ENCODE peak calls at places on chromosome 14, in eight cellular contexts. X is heart left ventricle, P is AG04450, M is WTC11, J is A549, G is ovary, I is natural killer cell, A is astrocyte of the spinal cord. T is an unnamed sample.

GRCh38 chr14:91875515-91876286 is 8.4 kb upstream of the TC2N start:
- DNase-seq in X (no peak), P (no peak), M (no peak), J (no peak), G (no peak), I (no peak), A (no peak), T (no peak)

GRCh38 chr14:34322940-34323418 is 139.1 kb downstream of the SPTSSA start:
- DNase-seq in X (peak), P (peak), M (peak), J (peak), G (peak), I (peak), A (peak), T (peak)

GRCh38 chr14:68689426-68689825 is 103.4 kb downstream of the ZFP36L1 start:
- DNase-seq in X (no peak), P (no peak), M (no peak), J (no peak), G (no peak), I (no peak), A (no peak), T (no peak)

GRCh38 chr14:54570651-54571415 is 3.9 kb downstream of the SAMD4A start:
- DNase-seq in X (no peak), P (peak), M (no peak), J (no peak), G (no peak), I (no peak), A (peak), T (no peak)

GRCh38 chr14:32414808-32415255 is 85.7 kb downstream of the AKAP6 start:
- DNase-seq in X (no peak), P (no peak), M (no peak), J (no peak), G (no peak), I (no peak), A (no peak), T (no peak)

GRCh38 chr14:72609205-72609916 is 284.5 kb downstream of the DPF3 start:
- DNase-seq in X (no peak), P (no peak), M (no peak), J (no peak), G (no peak), I (no peak), A (no peak), T (no peak)

GRCh38 chr14:88380405-88380804 is 5.1 kb upstream of the SPATA7 start:
- DNase-seq in X (no peak), P (no peak), M (no peak), J (peak), G (no peak), I (no peak), A (peak), T (no peak)

GRCh38 chr14:89507926-89508460 is 91.0 kb upstream of the FOXN3 start:
- DNase-seq in X (no peak), P (no peak), M (no peak), J (no peak), G (no peak), I (no peak), A (peak), T (no peak)

GRCh38 chr14:73427516-73428264 is 30.7 kb downstream of the NUMB start:
- DNase-seq in X (no peak), P (no peak), M (no peak), J (no peak), G (no peak), I (no peak), A (no peak), T (no peak)

GRCh38 chr14:86799244-86799647 is 1193.7 kb downstream of the GALC start:
- DNase-seq in X (no peak), P (peak), M (no peak), J (no peak), G (no peak), I (no peak), A (peak), T (no peak)

GRCh38 chr14:24910408-24910986 is 139.4 kb downstream of the STXBP6 start:
- DNase-seq in X (no peak), P (no peak), M (no peak), J (no peak), G (no peak), I (no peak), A (no peak), T (no peak)

GRCh38 chr14:65703996-65704395 is 291.5 kb downstream of the FUT8 start:
- DNase-seq in X (no peak), P (no peak), M (no peak), J (no peak), G (no peak), I (no peak), A (peak), T (no peak)

GRCh38 chr14:68542346-68542745 is 250.5 kb downstream of the ZFP36L1 start:
- DNase-seq in X (no peak), P (no peak), M (no peak), J (no peak), G (no peak), I (no peak), A (no peak), T (no peak)

GRCh38 chr14:104876251-104876699 is 11.2 kb downstream of the CEP170B start:
- DNase-seq in X (peak), P (no peak), M (peak), J (peak), G (no peak), I (no peak), A (no peak), T (no peak)

GRCh38 chr14:72962829-72963312 is 36.6 kb downstream of the DCAF4 start:
- DNase-seq in X (no peak), P (peak), M (peak), J (peak), G (no peak), I (no peak), A (peak), T (no peak)

DNA sequence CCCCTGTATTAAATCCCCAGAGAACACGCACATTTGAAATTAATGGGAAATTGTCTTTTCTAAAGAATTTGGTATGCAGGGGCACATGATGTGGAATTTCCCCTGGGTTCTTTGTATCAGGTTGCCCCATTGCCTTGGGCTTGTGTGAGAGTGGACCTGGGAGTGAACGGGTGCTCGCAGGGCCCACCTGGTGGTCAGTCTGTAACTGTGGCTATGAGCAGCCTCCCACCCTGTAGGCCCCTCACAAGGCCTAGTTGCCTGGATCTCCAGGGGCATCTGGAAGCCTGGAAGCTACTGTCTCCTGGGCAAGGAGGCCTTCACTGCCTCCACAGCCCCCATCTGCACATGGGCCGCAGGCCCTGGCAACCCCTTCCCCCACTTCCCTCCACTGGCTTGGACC is 96.7 kb downstream of the SLC25A47 start:
- DNase-seq in X (no peak), P (no peak), M (peak), J (no peak), G (no peak), I (no peak), A (no peak), T (no peak)
- TF ChIP-seq CTCF in X (no peak), P (peak), M (no peak), J (no peak), G (no peak), I (no peak), A (peak), T (peak)

DNA sequence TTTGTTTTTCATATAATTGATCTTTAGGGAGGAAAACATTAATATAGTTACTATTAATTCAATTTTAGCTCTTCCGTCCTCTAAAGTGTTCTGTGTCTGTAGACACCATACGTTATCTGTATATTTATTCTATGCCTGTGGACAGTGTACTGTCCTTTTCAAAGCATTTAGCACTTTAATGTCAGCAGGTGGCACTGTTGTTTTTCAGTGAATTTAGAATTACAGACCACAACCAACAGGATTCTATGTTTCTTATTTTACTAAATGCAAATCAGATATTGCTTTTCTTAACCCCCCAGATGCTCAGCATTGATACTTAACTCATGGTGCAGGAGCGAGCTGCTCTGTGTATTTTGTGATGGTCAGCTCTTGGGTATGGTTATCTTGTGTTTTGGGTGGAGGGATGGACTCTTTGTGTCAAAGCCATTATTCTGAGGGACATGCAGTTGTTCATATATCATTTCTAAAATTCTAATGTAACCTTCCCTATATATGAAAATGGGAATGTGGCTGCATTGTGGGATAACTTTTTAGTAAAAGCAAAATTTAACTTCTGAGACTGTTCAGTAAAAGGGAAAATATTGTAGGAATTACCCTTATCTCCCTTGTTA is 65.2 kb downstream of the PAPOLA start:
- DNase-seq in X (no peak), P (peak), M (no peak), J (peak), G (no peak), I (no peak), A (peak), T (no peak)
- TF ChIP-seq CTCF in X (peak), P (peak), M (no peak), J (peak), G (no peak), I (peak), A (peak), T (peak)

DNA sequence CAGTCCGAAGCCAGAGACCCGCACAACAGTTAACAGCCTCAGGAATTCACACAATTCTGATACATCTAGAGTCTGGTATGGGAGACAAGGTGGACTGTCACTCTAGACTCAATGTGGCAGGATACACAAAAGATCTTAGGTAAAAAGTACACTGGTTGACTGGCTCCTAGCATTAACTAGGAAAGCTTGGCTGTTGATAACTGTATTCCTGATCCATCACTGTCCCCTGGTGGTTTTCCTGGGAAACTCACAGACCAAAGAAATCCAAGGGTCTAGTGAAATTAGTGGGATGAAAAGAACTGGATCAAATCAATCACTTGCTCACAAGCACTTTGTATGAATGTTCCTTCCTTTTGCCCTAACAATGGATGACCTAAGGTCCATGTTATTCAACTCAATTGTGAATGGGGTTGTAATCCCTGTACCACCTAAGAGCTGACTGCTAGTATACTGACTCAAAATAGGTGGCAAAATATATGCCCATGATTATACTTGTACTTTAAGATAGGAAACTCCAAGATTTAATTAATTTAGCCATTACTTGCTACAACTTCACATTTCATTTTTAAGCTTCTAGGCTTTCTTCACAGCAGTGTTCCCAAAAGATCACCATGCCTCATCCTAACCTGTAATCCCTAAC is 14.0 kb downstream of the NPC2 start:
- DNase-seq in X (no peak), P (no peak), M (no peak), J (peak), G (no peak), I (no peak), A (peak), T (no peak)
- TF ChIP-seq CTCF in X (peak), P (peak), M (peak), J (peak), G (no peak), I (no peak), A (peak), T (peak)

DNA sequence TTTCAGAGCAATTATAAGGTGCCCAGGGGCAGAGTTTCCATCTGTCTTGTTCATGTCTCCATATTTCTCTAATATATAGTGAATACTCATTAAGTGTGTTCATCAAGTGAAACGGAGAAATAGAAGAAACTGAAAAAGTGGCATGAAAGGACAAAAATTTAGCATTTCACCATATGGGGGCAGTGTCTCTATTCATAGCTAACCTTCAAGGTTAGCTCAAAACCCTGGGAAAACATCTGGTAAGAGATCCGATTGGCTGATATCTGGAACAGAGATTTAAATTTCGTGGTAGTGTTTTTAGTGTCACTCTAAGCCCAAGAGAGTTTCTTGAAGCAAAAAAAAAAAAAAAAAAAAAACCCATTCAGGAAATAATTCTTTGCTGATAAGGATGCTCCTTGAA is 367.5 kb downstream of the DAD1 start:
- DNase-seq in X (no peak), P (no peak), M (no peak), J (peak), G (no peak), I (no peak), A (peak), T (no peak)
- TF ChIP-seq CTCF in X (no peak), P (peak), M (no peak), J (peak), G (no peak), I (peak), A (peak), T (peak)

GRCh38 chr14:59511916-59512530 is 27.7 kb downstream of the JKAMP start:
- DNase-seq in X (no peak), P (no peak), M (peak), J (peak), G (no peak), I (no peak), A (no peak), T (peak)
- TF ChIP-seq CTCF in X (no peak), P (peak), M (peak), J (peak), G (no peak), I (peak), A (peak), T (peak)

DNA sequence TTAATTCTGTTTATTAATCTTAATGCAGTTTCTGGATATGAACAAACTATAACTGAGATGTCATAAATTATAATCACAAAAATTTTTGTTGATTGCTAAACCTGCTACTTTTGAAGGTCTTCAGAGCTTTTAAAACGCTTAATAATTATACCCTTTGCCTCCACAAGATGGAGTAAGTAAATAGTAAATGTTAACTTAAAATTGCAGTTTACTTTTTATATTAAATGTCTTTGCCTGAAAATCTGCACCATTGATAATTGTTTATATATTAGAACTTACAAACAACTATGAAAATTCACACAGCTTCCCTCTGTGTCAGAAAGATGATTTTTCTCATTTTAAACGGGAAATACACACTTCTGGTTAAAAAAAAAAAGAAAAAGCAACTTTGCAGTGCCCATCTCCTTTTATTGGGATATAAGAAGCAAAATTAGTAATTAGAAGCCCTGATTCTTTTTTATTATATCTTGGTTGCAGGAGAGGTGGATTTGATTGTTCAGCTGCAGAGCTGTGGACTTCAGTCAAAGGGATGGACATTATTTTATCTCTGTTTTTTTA is 35.6 kb downstream of the SCFD1 start:
- DNase-seq in X (no peak), P (no peak), M (no peak), J (peak), G (no peak), I (no peak), A (peak), T (no peak)
- TF ChIP-seq CTCF in X (peak), P (peak), M (peak), J (peak), G (no peak), I (no peak), A (peak), T (peak)

GRCh38 chr14:94713115-94713514 is 56.8 kb downstream of the GSC start:
- DNase-seq in X (no peak), P (no peak), M (no peak), J (no peak), G (no peak), I (no peak), A (no peak), T (no peak)

GRCh38 chr14:94716976-94717375 is 52.9 kb downstream of the GSC start:
- DNase-seq in X (no peak), P (no peak), M (no peak), J (no peak), G (no peak), I (no peak), A (no peak), T (no peak)

GRCh38 chr14:94722397-94722796 is 47.5 kb downstream of the GSC start:
- DNase-seq in X (no peak), P (no peak), M (no peak), J (no peak), G (no peak), I (no peak), A (no peak), T (no peak)

DNA sequence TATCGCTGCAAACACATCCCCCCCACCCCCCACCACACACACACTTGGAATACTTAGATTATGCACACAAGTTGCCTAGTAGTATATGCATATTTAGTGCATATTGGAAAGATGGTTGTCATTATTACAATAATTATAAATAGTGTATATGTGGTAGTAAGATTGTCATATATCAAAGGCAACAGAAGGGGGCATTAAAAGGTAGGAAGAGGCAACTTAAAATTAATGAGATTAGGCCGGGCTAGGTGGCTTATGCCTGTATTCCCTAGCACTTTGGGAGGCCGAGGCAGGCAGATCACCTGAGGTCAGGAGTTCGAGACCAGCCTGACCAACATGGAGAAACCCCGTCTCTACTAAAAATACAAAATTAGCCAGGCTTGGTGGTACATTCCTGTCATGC is 52.1 kb downstream of the GSC start:
- DNase-seq in X (no peak), P (no peak), M (no peak), J (no peak), G (no peak), I (no peak), A (no peak), T (no peak)
- TF ChIP-seq CTCF in X (no peak), P (no peak), M (no peak), J (no peak), G (no peak), I (no peak), A (no peak), T (no peak)

DNA sequence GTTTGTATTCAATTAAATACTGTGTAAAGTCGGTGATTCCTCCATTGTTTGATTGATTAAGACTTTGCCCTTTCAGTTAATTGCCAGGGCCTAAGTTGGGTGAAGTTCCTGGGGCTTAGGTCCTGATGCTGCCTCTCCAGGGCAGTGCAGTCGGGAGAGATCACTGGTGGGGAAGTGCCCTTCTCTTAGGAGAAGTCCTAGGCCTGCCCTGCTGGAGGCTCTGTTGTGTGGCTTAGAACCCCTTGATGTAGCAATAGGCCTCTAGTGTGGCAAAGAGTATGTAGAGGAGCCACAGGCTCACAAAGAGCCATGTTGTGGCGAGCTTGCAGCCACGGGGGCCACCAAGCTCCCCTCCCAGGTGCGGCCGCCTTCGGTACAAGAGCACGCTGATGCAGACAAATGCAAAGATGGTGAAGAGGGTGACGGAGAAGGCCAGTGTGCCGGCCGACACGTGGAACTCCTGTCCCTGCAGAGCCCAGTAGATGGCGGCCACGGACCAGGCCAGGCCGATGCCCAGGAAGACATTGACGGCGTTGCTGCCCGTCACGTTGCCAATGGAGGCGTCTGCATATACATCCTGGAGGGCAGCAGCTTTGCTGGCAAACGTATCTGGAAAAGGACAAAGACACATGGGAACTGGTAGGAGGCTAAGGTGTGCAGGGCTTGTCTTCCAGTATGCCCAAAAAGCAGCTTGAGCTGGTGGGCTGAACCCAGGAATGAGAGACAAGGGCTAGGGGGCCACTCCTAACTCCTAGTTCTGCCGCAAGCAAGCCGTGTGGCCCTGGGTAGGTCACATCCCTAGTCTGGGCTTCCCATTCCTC is 142.8 kb downstream of the SLC8A3 start:
- DNase-seq in X (no peak), P (peak), M (peak), J (peak), G (no peak), I (no peak), A (peak), T (peak)
- TF ChIP-seq CTCF in X (peak), P (peak), M (peak), J (peak), G (no peak), I (no peak), A (peak), T (peak)

GRCh38 chr14:59455411-59455810 is 9.8 kb downstream of the GPR135 start:
- DNase-seq in X (no peak), P (no peak), M (no peak), J (no peak), G (no peak), I (no peak), A (peak), T (no peak)
- TF ChIP-seq CTCF in X (no peak), P (no peak), M (no peak), J (no peak), G (no peak), I (no peak), A (no peak), T (no peak)